ENCODE peak calls at places on chromosome 11, in five cellular contexts. One of them, this sample, is unnamed.

GRCh38 chr11:118435893-118436624 is at the start of gene KMT2A:
- DNase-seq in CD8-positive, alpha-beta memory T cell: peak; percentile 90
- DNase-seq in stimulated activated CD8-positive, alpha-beta memory T cell treated with anti-CD3 and anti-CD28 coated beads, Interleukin-4, amount 100 ng/mL, for 4 hours: peak; percentile 86
- DNase-seq in NAMALWA: peak; percentile 90
- DNase-seq in stomach: peak; percentile 97
- DNase-seq in this sample: peak; percentile 92

GRCh38 chr11:364991-365390 is 4.3 kb upstream of the B4GALNT4 start:
- DNase-seq in stomach: no peak
- DNase-seq in NAMALWA: no peak
- DNase-seq in CD8-positive, alpha-beta memory T cell: no peak
- DNase-seq in stimulated activated CD8-positive, alpha-beta memory T cell treated with anti-CD3 and anti-CD28 coated beads, Interleukin-4, amount 100 ng/mL, for 4 hours: no peak
- DNase-seq in this sample: no peak

GRCh38 chr11:44014968-44015623 is 32.7 kb upstream of the ACCSL start:
- DNase-seq in stimulated activated CD8-positive, alpha-beta memory T cell treated with anti-CD3 and anti-CD28 coated beads, Interleukin-4, amount 100 ng/mL, for 4 hours: no peak
- DNase-seq in CD8-positive, alpha-beta memory T cell: no peak
- DNase-seq in stomach: no peak
- DNase-seq in NAMALWA: no peak
- DNase-seq in this sample: no peak

GRCh38 chr11:58928082-58928574 is 11.2 kb upstream of the GLYATL1 start:
- DNase-seq in stimulated activated CD8-positive, alpha-beta memory T cell treated with anti-CD3 and anti-CD28 coated beads, Interleukin-4, amount 100 ng/mL, for 4 hours: no peak
- DNase-seq in CD8-positive, alpha-beta memory T cell: no peak
- DNase-seq in stomach: no peak
- DNase-seq in NAMALWA: no peak
- DNase-seq in this sample: no peak

GRCh38 chr11:106961518-106961917 is 56.8 kb downstream of the GUCY1A2 start:
- DNase-seq in CD8-positive, alpha-beta memory T cell: no peak
- DNase-seq in NAMALWA: no peak
- DNase-seq in stomach: no peak
- DNase-seq in stimulated activated CD8-positive, alpha-beta memory T cell treated with anti-CD3 and anti-CD28 coated beads, Interleukin-4, amount 100 ng/mL, for 4 hours: no peak
- DNase-seq in this sample: no peak

GRCh38 chr11:122853971-122854446 is 15.7 kb downstream of the CRTAM start:
- DNase-seq in stomach: no peak
- DNase-seq in stimulated activated CD8-positive, alpha-beta memory T cell treated with anti-CD3 and anti-CD28 coated beads, Interleukin-4, amount 100 ng/mL, for 4 hours: no peak
- DNase-seq in CD8-positive, alpha-beta memory T cell: no peak
- DNase-seq in NAMALWA: peak; percentile 72
- DNase-seq in this sample: peak; percentile 84

GRCh38 chr11:6646631-6647281 is 8.9 kb downstream of the DCHS1 start:
- DNase-seq in stimulated activated CD8-positive, alpha-beta memory T cell treated with anti-CD3 and anti-CD28 coated beads, Interleukin-4, amount 100 ng/mL, for 4 hours: no peak
- DNase-seq in NAMALWA: peak; percentile 49
- DNase-seq in CD8-positive, alpha-beta memory T cell: no peak
- DNase-seq in stomach: no peak
- DNase-seq in this sample: no peak

GRCh38 chr11:8207080-8208000 is 38.5 kb upstream of the RIC3 start:
- DNase-seq in stimulated activated CD8-positive, alpha-beta memory T cell treated with anti-CD3 and anti-CD28 coated beads, Interleukin-4, amount 100 ng/mL, for 4 hours: no peak
- DNase-seq in CD8-positive, alpha-beta memory T cell: no peak
- DNase-seq in NAMALWA: no peak
- DNase-seq in stomach: peak; percentile 17
- DNase-seq in this sample: no peak

GRCh38 chr11:124746621-124747243 is 5.3 kb downstream of the VSIG2 start:
- DNase-seq in stomach: peak; percentile 93
- DNase-seq in stimulated activated CD8-positive, alpha-beta memory T cell treated with anti-CD3 and anti-CD28 coated beads, Interleukin-4, amount 100 ng/mL, for 4 hours: peak; percentile 43
- DNase-seq in NAMALWA: peak; percentile 88
- DNase-seq in CD8-positive, alpha-beta memory T cell: peak; percentile 73
- DNase-seq in this sample: no peak

GRCh38 chr11:1116104-1116503 is 41.4 kb downstream of the MUC2 start:
- DNase-seq in NAMALWA: no peak
- DNase-seq in stomach: no peak
- DNase-seq in stimulated activated CD8-positive, alpha-beta memory T cell treated with anti-CD3 and anti-CD28 coated beads, Interleukin-4, amount 100 ng/mL, for 4 hours: no peak
- DNase-seq in CD8-positive, alpha-beta memory T cell: no peak
- DNase-seq in this sample: no peak

GRCh38 chr11:99554232-99554903 is 533.6 kb downstream of the CNTN5 start:
- DNase-seq in stimulated activated CD8-positive, alpha-beta memory T cell treated with anti-CD3 and anti-CD28 coated beads, Interleukin-4, amount 100 ng/mL, for 4 hours: no peak
- DNase-seq in NAMALWA: no peak
- DNase-seq in stomach: no peak
- DNase-seq in CD8-positive, alpha-beta memory T cell: no peak
- DNase-seq in this sample: no peak

GRCh38 chr11:12274558-12275197 is 102.7 kb upstream of the PARVA start:
- DNase-seq in NAMALWA: no peak
- DNase-seq in stomach: no peak
- DNase-seq in stimulated activated CD8-positive, alpha-beta memory T cell treated with anti-CD3 and anti-CD28 coated beads, Interleukin-4, amount 100 ng/mL, for 4 hours: no peak
- DNase-seq in CD8-positive, alpha-beta memory T cell: no peak
- DNase-seq in this sample: no peak

GRCh38 chr11:422249-422656 is 7.5 kb upstream of the SIGIRR start:
- DNase-seq in stimulated activated CD8-positive, alpha-beta memory T cell treated with anti-CD3 and anti-CD28 coated beads, Interleukin-4, amount 100 ng/mL, for 4 hours: no peak
- DNase-seq in stomach: no peak
- DNase-seq in CD8-positive, alpha-beta memory T cell: no peak
- DNase-seq in NAMALWA: no peak
- DNase-seq in this sample: no peak

GRCh38 chr11:44548032-44548695 is 17.3 kb upstream of the CD82 start:
- DNase-seq in stimulated activated CD8-positive, alpha-beta memory T cell treated with anti-CD3 and anti-CD28 coated beads, Interleukin-4, amount 100 ng/mL, for 4 hours: no peak
- DNase-seq in NAMALWA: no peak
- DNase-seq in CD8-positive, alpha-beta memory T cell: no peak
- DNase-seq in stomach: no peak
- DNase-seq in this sample: no peak

GRCh38 chr11:18243783-18244362 is 4.6 kb downstream of the SAA2 start:
- DNase-seq in CD8-positive, alpha-beta memory T cell: peak; percentile 33
- DNase-seq in stimulated activated CD8-positive, alpha-beta memory T cell treated with anti-CD3 and anti-CD28 coated beads, Interleukin-4, amount 100 ng/mL, for 4 hours: peak; percentile 18
- DNase-seq in NAMALWA: peak; percentile 84
- DNase-seq in stomach: peak; percentile 71
- DNase-seq in this sample: peak; percentile 49

GRCh38 chr11:60485987-60486386 is 6.6 kb upstream of the MS4A12 start:
- DNase-seq in stomach: peak; percentile 29
- DNase-seq in NAMALWA: peak; percentile 91
- DNase-seq in stimulated activated CD8-positive, alpha-beta memory T cell treated with anti-CD3 and anti-CD28 coated beads, Interleukin-4, amount 100 ng/mL, for 4 hours: no peak
- DNase-seq in CD8-positive, alpha-beta memory T cell: no peak
- DNase-seq in this sample: no peak

GRCh38 chr11:84853841-84854497 is 773.2 kb downstream of the DLG2 start:
- DNase-seq in stimulated activated CD8-positive, alpha-beta memory T cell treated with anti-CD3 and anti-CD28 coated beads, Interleukin-4, amount 100 ng/mL, for 4 hours: no peak
- DNase-seq in stomach: no peak
- DNase-seq in NAMALWA: no peak
- DNase-seq in CD8-positive, alpha-beta memory T cell: no peak
- DNase-seq in this sample: no peak

GRCh38 chr11:85627332-85627997 is at the start of gene DLG2:
- DNase-seq in CD8-positive, alpha-beta memory T cell: no peak
- DNase-seq in stomach: no peak
- DNase-seq in NAMALWA: peak; percentile 44
- DNase-seq in stimulated activated CD8-positive, alpha-beta memory T cell treated with anti-CD3 and anti-CD28 coated beads, Interleukin-4, amount 100 ng/mL, for 4 hours: no peak
- DNase-seq in this sample: peak; percentile 77

GRCh38 chr11:64601605-64602465 is 10.8 kb downstream of the SLC22A12 start:
- DNase-seq in stomach: no peak
- DNase-seq in NAMALWA: no peak
- DNase-seq in CD8-positive, alpha-beta memory T cell: no peak
- DNase-seq in stimulated activated CD8-positive, alpha-beta memory T cell treated with anti-CD3 and anti-CD28 coated beads, Interleukin-4, amount 100 ng/mL, for 4 hours: no peak
- DNase-seq in this sample: no peak

GRCh38 chr11:76577199-76577920 is 93.2 kb downstream of the LRRC32 start:
- DNase-seq in stomach: no peak
- DNase-seq in CD8-positive, alpha-beta memory T cell: no peak
- DNase-seq in NAMALWA: no peak
- DNase-seq in stimulated activated CD8-positive, alpha-beta memory T cell treated with anti-CD3 and anti-CD28 coated beads, Interleukin-4, amount 100 ng/mL, for 4 hours: no peak
- DNase-seq in this sample: no peak

GRCh38 chr11:92948116-92948515 is 21.3 kb upstream of the MTNR1B start:
- DNase-seq in NAMALWA: no peak
- DNase-seq in stimulated activated CD8-positive, alpha-beta memory T cell treated with anti-CD3 and anti-CD28 coated beads, Interleukin-4, amount 100 ng/mL, for 4 hours: no peak
- DNase-seq in stomach: peak; percentile 70
- DNase-seq in CD8-positive, alpha-beta memory T cell: no peak
- DNase-seq in this sample: no peak

GRCh38 chr11:119800171-119800570 is 71.2 kb upstream of the NECTIN1 start:
- DNase-seq in stimulated activated CD8-positive, alpha-beta memory T cell treated with anti-CD3 and anti-CD28 coated beads, Interleukin-4, amount 100 ng/mL, for 4 hours: no peak
- DNase-seq in NAMALWA: no peak
- DNase-seq in stomach: no peak
- DNase-seq in CD8-positive, alpha-beta memory T cell: no peak
- DNase-seq in this sample: no peak

This sample was measured in pons.